ENCODE peak calls at places on chromosomes 12 and 14, in six cellular contexts. J is testis; Z is GM23338; I is WTC11; M is nephron progenitor cell; X is activated CD8-positive, alpha-beta T cell treated with anti-CD3 and anti-CD28 coated beads for 36 hours. L is an unnamed sample.

GRCh38 chr14:73778736-73779135 is 64.6 kb upstream of the PNMA1 start:
- DNase-seq in J (no peak), Z (no peak), I (no peak), M (no peak), X (no peak), L (no peak)

GRCh38 chr12:132147423-132148367 is 3.4 kb downstream of the NOC4L start:
- DNase-seq in J (no peak), Z (no peak), I (no peak), M (no peak), X (no peak), L (no peak)

GRCh38 chr14:100892496-100893227 is 10.9 kb downstream of the RTL1 start:
- DNase-seq in J (no peak), Z (no peak), I (peak; percentile 2), M (no peak), X (no peak), L (no peak)

GRCh38 chr14:104364830-104365229 is 214.7 kb upstream of the C14orf180 start:
- DNase-seq in J (no peak), Z (no peak), I (no peak), M (no peak), X (no peak), L (no peak)

GRCh38 chr14:58808828-58809227 is 171.1 kb downstream of the DACT1 start:
- DNase-seq in J (peak; percentile 34), Z (no peak), I (no peak), M (no peak), X (no peak), L (no peak)

GRCh38 chr12:53966385-53967133 is 6.4 kb upstream of the HOXC11 start:
- DNase-seq in J (no peak), Z (no peak), I (no peak), M (no peak), X (no peak), L (no peak)

GRCh38 chr14:61524211-61524806 is 171.0 kb upstream of the HIF1A start:
- DNase-seq in J (no peak), Z (no peak), I (no peak), M (no peak), X (no peak), L (no peak)

GRCh38 chr12:66508025-66508424 is 170.9 kb downstream of the GRIP1 start:
- DNase-seq in J (no peak), Z (no peak), I (no peak), M (no peak), X (no peak), L (no peak)

GRCh38 chr14:23605931-23606585 is 27.5 kb upstream of the JPH4 start:
- DNase-seq in J (no peak), Z (no peak), I (no peak), M (no peak), X (peak; percentile 49), L (peak; percentile 77)

GRCh38 chr14:67517083-67517482 is 16.0 kb upstream of the PLEKHH1 start:
- DNase-seq in J (peak; percentile 72), Z (peak; percentile 73), I (peak; percentile 54), M (peak; percentile 19), X (no peak), L (no peak)

GRCh38 chr12:119868992-119869391 is 8.1 kb downstream of the CIT start:
- DNase-seq in J (no peak), Z (no peak), I (no peak), M (no peak), X (no peak), L (no peak)

GRCh38 chr12:130706885-130707570 is 9.1 kb downstream of the RIMBP2 start:
- DNase-seq in J (peak; percentile 2), Z (no peak), I (no peak), M (no peak), X (no peak), L (no peak)

GRCh38 chr12:107318804-107319535 is 225.6 kb upstream of the CRY1 start:
- DNase-seq in J (peak; percentile 18), Z (peak; percentile 60), I (peak; percentile 50), M (peak; percentile 52), X (peak; percentile 45), L (peak; percentile 36)

GRCh38 chr12:1929241-1929984 is 11.0 kb upstream of the CACNA2D4 start:
- DNase-seq in J (no peak), Z (no peak), I (no peak), M (no peak), X (no peak), L (no peak)

GRCh38 chr12:116346751-116347150 is 69.3 kb upstream of the MED13L start:
- DNase-seq in J (peak; percentile 23), Z (no peak), I (no peak), M (no peak), X (no peak), L (no peak)

GRCh38 chr14:96055753-96056508 is 16.8 kb downstream of the C14orf132 start:
- DNase-seq in J (no peak), Z (no peak), I (no peak), M (no peak), X (no peak), L (no peak)

GRCh38 chr14:34081576-34082136 is 130.8 kb upstream of the EGLN3 start:
- DNase-seq in J (no peak), Z (no peak), I (no peak), M (no peak), X (no peak), L (no peak)

GRCh38 chr12:228846-229200 is 14.9 kb upstream of the SLC6A12 start:
- DNase-seq in J (peak; percentile 10), Z (no peak), I (no peak), M (no peak), X (no peak), L (no peak)

GRCh38 chr12:5073838-5074237 is 30.2 kb downstream of the KCNA5 start:
- DNase-seq in J (no peak), Z (peak; percentile 77), I (peak; percentile 56), M (peak; percentile 28), X (peak; percentile 9), L (no peak)

GRCh38 chr12:5070090-5070489 is 26.4 kb downstream of the KCNA5 start:
- DNase-seq in J (no peak), Z (no peak), I (no peak), M (no peak), X (no peak), L (no peak)

GRCh38 chr12:5072326-5072725 is 28.6 kb downstream of the KCNA5 start:
- DNase-seq in J (no peak), Z (no peak), I (no peak), M (no peak), X (no peak), L (no peak)

GRCh38 chr12:5071496-5071895 is 27.8 kb downstream of the KCNA5 start:
- DNase-seq in J (no peak), Z (peak; percentile 37), I (no peak), M (no peak), X (no peak), L (no peak)

DNA sequence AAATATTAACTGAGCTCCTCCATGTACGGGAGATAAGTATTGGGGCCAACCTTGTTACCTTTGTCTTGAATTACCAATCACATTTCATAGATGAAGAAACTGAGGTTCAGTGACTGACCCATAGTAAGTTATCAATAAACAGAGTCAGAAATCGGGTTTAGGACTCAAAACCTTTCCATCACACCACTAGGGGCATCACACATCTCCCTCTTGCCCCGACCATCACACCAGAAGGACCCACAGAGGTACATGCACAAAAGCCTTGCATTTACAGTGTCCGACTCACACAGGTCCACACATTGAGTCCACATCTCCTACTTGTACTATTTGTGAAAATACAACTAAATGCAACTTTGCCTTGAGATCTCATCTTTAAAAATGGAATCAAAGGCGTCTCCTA is 29.4 kb downstream of the KCNA5 start:
- DNase-seq in J (no peak), Z (no peak), I (no peak), M (no peak), X (no peak), L (no peak)
- TF ChIP-seq CTCF in J (no peak), Z (peak; percentile 34), I (no peak), M (no peak), X (no peak), L (no peak)

DNA sequence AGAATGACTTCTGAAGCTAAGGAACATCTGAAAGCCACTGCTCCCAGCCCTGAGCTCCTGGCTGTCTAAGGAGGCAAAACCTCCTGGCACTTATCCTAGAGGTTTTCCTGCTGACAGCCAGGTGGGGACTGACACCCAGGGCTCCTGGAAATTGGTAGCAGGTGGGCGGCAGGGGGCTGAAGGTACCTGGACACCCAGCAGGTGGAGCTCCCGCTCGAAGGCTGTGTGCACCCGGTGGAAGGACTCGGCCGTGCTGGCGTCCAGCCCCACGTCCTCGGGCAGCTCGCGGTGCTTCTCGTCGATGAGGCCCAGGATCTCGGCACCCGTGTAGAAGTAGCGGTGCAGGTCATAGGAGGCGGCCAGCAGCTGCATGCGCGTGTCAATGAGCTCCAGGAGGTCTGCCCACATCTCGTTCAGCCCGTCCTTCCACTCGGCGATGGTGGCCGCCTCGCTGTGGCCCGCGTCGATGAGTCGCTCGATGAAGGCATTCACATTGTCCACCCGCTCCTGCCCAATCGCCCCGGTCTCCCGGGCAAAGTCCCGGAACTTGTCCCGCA is 68.2 kb downstream of the PLEKHG3 start:
- DNase-seq in J (no peak), Z (peak; percentile 67), I (no peak), M (no peak), X (no peak), L (no peak)
- TF ChIP-seq CTCF in J (no peak), Z (peak; percentile 59), I (no peak), M (no peak), X (no peak), L (peak; percentile 16)

GRCh38 chr14:36443374-36443773 is 76.7 kb downstream of the NKX2-1 start:
- DNase-seq in J (no peak), Z (peak; percentile 25), I (no peak), M (no peak), X (no peak), L (no peak)
- TF ChIP-seq CTCF in J (no peak), Z (no peak), I (no peak), M (no peak), X (no peak), L (no peak)

GRCh38 chr12:124854637-124855184 is 9.0 kb downstream of the SCARB1 start:
- DNase-seq in J (no peak), Z (no peak), I (no peak), M (no peak), X (no peak), L (no peak)

GRCh38 chr12:124857921-124858461 is 5.7 kb downstream of the SCARB1 start:
- DNase-seq in J (no peak), Z (no peak), I (no peak), M (no peak), X (no peak), L (no peak)

GRCh38 chr12:124855275-124855957 is 8.2 kb downstream of the SCARB1 start:
- DNase-seq in J (peak; percentile 51), Z (no peak), I (no peak), M (no peak), X (no peak), L (no peak)

GRCh38 chr12:124856842-124857178 is 6.9 kb downstream of the SCARB1 start:
- DNase-seq in J (no peak), Z (no peak), I (no peak), M (no peak), X (no peak), L (no peak)

DNA sequence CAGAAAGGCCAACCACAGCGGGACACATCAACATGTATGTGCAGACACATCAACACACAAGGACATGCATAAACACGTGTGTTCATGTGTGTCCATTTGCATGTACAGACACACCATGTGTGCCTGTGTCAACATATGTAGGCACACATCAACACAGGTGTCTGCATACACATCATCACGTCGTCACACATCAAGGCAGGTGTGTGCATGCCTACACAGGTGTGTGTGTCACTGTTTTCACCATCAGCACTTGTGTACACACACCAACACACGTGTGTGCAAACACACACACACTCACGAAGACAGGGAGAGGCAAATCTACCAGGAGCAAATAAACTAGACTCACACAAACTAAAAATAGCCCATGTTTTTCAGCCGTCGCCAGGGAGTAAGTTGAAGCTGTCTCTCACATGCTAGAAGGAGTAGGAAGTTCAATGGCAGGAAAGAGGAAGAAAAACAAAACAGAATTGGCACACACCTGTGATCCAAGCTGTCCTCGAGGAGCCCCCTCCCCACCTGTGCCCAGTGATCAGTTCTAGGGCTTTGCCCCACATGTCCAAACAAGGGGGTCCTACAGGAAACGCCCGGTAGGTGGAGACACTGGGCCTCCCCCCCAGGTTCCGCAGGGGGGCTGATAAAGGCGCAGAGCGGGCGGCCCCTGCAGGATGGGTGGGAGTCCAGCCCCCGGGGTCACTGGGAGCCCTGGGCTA is 7.4 kb downstream of the SCARB1 start:
- DNase-seq in J (no peak), Z (peak; percentile 37), I (no peak), M (no peak), X (no peak), L (no peak)
- TF ChIP-seq CTCF in J (peak; percentile 21), Z (peak; percentile 43), I (no peak), M (no peak), X (no peak), L (peak; percentile 41)

L was measured in GM13977.